ENCODE peak calls at places on chromosome 9, in eight cellular contexts. One of them, this sample, is unnamed.

GRCh38 chr9:31612336-31613030 is 772.0 kb upstream of the ACO1 start:
- DNase-seq in activated CD8-positive, alpha-beta memory T cell treated with anti-CD3 and anti-CD28 coated beads, Interleukin-2, amount 50 U/mL, for 48 hours: no peak
- DNase-seq in activated T-cell treated with anti-CD3 and anti-CD28 coated beads for 1 hour: no peak
- DNase-seq in HCEC 1CT: no peak
- DNase-seq in activated T-helper 1 cell treated with anti-CD3 and anti-CD28 coated beads, Interleukin-12 subunit alpha, Interleukin-12 subunit beta, Interleukin-2, Interleukin-4 antibody, amounts not matched to agents 30 ng/mL and 10 ng/mL and 1 ng/mL, durations not matched to agents 14 hours and 24 hours and 36 hours: no peak
- DNase-seq in stimulated activated CD8-positive, alpha-beta memory T cell treated with anti-CD3 and anti-CD28 coated beads, Interleukin-4, amount 100 ng/mL, for 48 hours: no peak
- DNase-seq in AG09309: no peak
- DNase-seq in Panc1: no peak
- DNase-seq in this sample: no peak

GRCh38 chr9:91178281-91179236 is 183.2 kb downstream of the AUH start:
- DNase-seq in stimulated activated CD8-positive, alpha-beta memory T cell treated with anti-CD3 and anti-CD28 coated beads, Interleukin-4, amount 100 ng/mL, for 48 hours: peak
- DNase-seq in Panc1: no peak
- DNase-seq in activated CD8-positive, alpha-beta memory T cell treated with anti-CD3 and anti-CD28 coated beads, Interleukin-2, amount 50 U/mL, for 48 hours: peak
- DNase-seq in activated T-helper 1 cell treated with anti-CD3 and anti-CD28 coated beads, Interleukin-12 subunit alpha, Interleukin-12 subunit beta, Interleukin-2, Interleukin-4 antibody, amounts not matched to agents 30 ng/mL and 10 ng/mL and 1 ng/mL, durations not matched to agents 14 hours and 24 hours and 36 hours: no peak
- DNase-seq in activated T-cell treated with anti-CD3 and anti-CD28 coated beads for 1 hour: no peak
- DNase-seq in AG09309: no peak
- DNase-seq in HCEC 1CT: no peak
- DNase-seq in this sample: no peak

GRCh38 chr9:137422668-137423000 is 328 bp downstream of the EXD3 start:
- DNase-seq in AG09309: no peak
- DNase-seq in stimulated activated CD8-positive, alpha-beta memory T cell treated with anti-CD3 and anti-CD28 coated beads, Interleukin-4, amount 100 ng/mL, for 48 hours: peak
- DNase-seq in Panc1: no peak
- DNase-seq in activated T-cell treated with anti-CD3 and anti-CD28 coated beads for 1 hour: no peak
- DNase-seq in HCEC 1CT: peak
- DNase-seq in activated CD8-positive, alpha-beta memory T cell treated with anti-CD3 and anti-CD28 coated beads, Interleukin-2, amount 50 U/mL, for 48 hours: peak
- DNase-seq in activated T-helper 1 cell treated with anti-CD3 and anti-CD28 coated beads, Interleukin-12 subunit alpha, Interleukin-12 subunit beta, Interleukin-2, Interleukin-4 antibody, amounts not matched to agents 30 ng/mL and 10 ng/mL and 1 ng/mL, durations not matched to agents 14 hours and 24 hours and 36 hours: peak
- DNase-seq in this sample: peak

GRCh38 chr9:136578915-136579637 is 33.2 kb upstream of the NOTCH1 start:
- DNase-seq in activated T-helper 1 cell treated with anti-CD3 and anti-CD28 coated beads, Interleukin-12 subunit alpha, Interleukin-12 subunit beta, Interleukin-2, Interleukin-4 antibody, amounts not matched to agents 30 ng/mL and 10 ng/mL and 1 ng/mL, durations not matched to agents 14 hours and 24 hours and 36 hours: no peak
- DNase-seq in HCEC 1CT: no peak
- DNase-seq in activated CD8-positive, alpha-beta memory T cell treated with anti-CD3 and anti-CD28 coated beads, Interleukin-2, amount 50 U/mL, for 48 hours: no peak
- DNase-seq in AG09309: no peak
- DNase-seq in Panc1: no peak
- DNase-seq in activated T-cell treated with anti-CD3 and anti-CD28 coated beads for 1 hour: no peak
- DNase-seq in stimulated activated CD8-positive, alpha-beta memory T cell treated with anti-CD3 and anti-CD28 coated beads, Interleukin-4, amount 100 ng/mL, for 48 hours: no peak
- DNase-seq in this sample: peak

GRCh38 chr9:92359380-92360007 is 33.7 kb downstream of the CENPP start:
- DNase-seq in Panc1: no peak
- DNase-seq in HCEC 1CT: no peak
- DNase-seq in activated T-cell treated with anti-CD3 and anti-CD28 coated beads for 1 hour: no peak
- DNase-seq in activated T-helper 1 cell treated with anti-CD3 and anti-CD28 coated beads, Interleukin-12 subunit alpha, Interleukin-12 subunit beta, Interleukin-2, Interleukin-4 antibody, amounts not matched to agents 30 ng/mL and 10 ng/mL and 1 ng/mL, durations not matched to agents 14 hours and 24 hours and 36 hours: no peak
- DNase-seq in stimulated activated CD8-positive, alpha-beta memory T cell treated with anti-CD3 and anti-CD28 coated beads, Interleukin-4, amount 100 ng/mL, for 48 hours: no peak
- DNase-seq in activated CD8-positive, alpha-beta memory T cell treated with anti-CD3 and anti-CD28 coated beads, Interleukin-2, amount 50 U/mL, for 48 hours: no peak
- DNase-seq in AG09309: no peak
- DNase-seq in this sample: no peak

GRCh38 chr9:135049460-135049859 is 38.0 kb upstream of the OLFM1 start:
- DNase-seq in HCEC 1CT: no peak
- DNase-seq in activated T-cell treated with anti-CD3 and anti-CD28 coated beads for 1 hour: no peak
- DNase-seq in Panc1: no peak
- DNase-seq in activated T-helper 1 cell treated with anti-CD3 and anti-CD28 coated beads, Interleukin-12 subunit alpha, Interleukin-12 subunit beta, Interleukin-2, Interleukin-4 antibody, amounts not matched to agents 30 ng/mL and 10 ng/mL and 1 ng/mL, durations not matched to agents 14 hours and 24 hours and 36 hours: no peak
- DNase-seq in AG09309: no peak
- DNase-seq in activated CD8-positive, alpha-beta memory T cell treated with anti-CD3 and anti-CD28 coated beads, Interleukin-2, amount 50 U/mL, for 48 hours: peak
- DNase-seq in stimulated activated CD8-positive, alpha-beta memory T cell treated with anti-CD3 and anti-CD28 coated beads, Interleukin-4, amount 100 ng/mL, for 48 hours: no peak
- DNase-seq in this sample: no peak

GRCh38 chr9:83384214-83384613 is 154.0 kb downstream of the FRMD3 start:
- DNase-seq in activated CD8-positive, alpha-beta memory T cell treated with anti-CD3 and anti-CD28 coated beads, Interleukin-2, amount 50 U/mL, for 48 hours: no peak
- DNase-seq in stimulated activated CD8-positive, alpha-beta memory T cell treated with anti-CD3 and anti-CD28 coated beads, Interleukin-4, amount 100 ng/mL, for 48 hours: no peak
- DNase-seq in activated T-cell treated with anti-CD3 and anti-CD28 coated beads for 1 hour: no peak
- DNase-seq in Panc1: no peak
- DNase-seq in AG09309: no peak
- DNase-seq in HCEC 1CT: no peak
- DNase-seq in activated T-helper 1 cell treated with anti-CD3 and anti-CD28 coated beads, Interleukin-12 subunit alpha, Interleukin-12 subunit beta, Interleukin-2, Interleukin-4 antibody, amounts not matched to agents 30 ng/mL and 10 ng/mL and 1 ng/mL, durations not matched to agents 14 hours and 24 hours and 36 hours: no peak
- DNase-seq in this sample: no peak

GRCh38 chr9:13020141-13020540 is 245.3 kb downstream of the LURAP1L start:
- DNase-seq in HCEC 1CT: no peak
- DNase-seq in Panc1: no peak
- DNase-seq in activated CD8-positive, alpha-beta memory T cell treated with anti-CD3 and anti-CD28 coated beads, Interleukin-2, amount 50 U/mL, for 48 hours: no peak
- DNase-seq in activated T-cell treated with anti-CD3 and anti-CD28 coated beads for 1 hour: no peak
- DNase-seq in activated T-helper 1 cell treated with anti-CD3 and anti-CD28 coated beads, Interleukin-12 subunit alpha, Interleukin-12 subunit beta, Interleukin-2, Interleukin-4 antibody, amounts not matched to agents 30 ng/mL and 10 ng/mL and 1 ng/mL, durations not matched to agents 14 hours and 24 hours and 36 hours: no peak
- DNase-seq in stimulated activated CD8-positive, alpha-beta memory T cell treated with anti-CD3 and anti-CD28 coated beads, Interleukin-4, amount 100 ng/mL, for 48 hours: no peak
- DNase-seq in AG09309: no peak
- DNase-seq in this sample: no peak

GRCh38 chr9:113220467-113221002 is 542 bp downstream of the FKBP15 start:
- DNase-seq in activated CD8-positive, alpha-beta memory T cell treated with anti-CD3 and anti-CD28 coated beads, Interleukin-2, amount 50 U/mL, for 48 hours: no peak
- DNase-seq in activated T-cell treated with anti-CD3 and anti-CD28 coated beads for 1 hour: no peak
- DNase-seq in HCEC 1CT: no peak
- DNase-seq in stimulated activated CD8-positive, alpha-beta memory T cell treated with anti-CD3 and anti-CD28 coated beads, Interleukin-4, amount 100 ng/mL, for 48 hours: no peak
- DNase-seq in activated T-helper 1 cell treated with anti-CD3 and anti-CD28 coated beads, Interleukin-12 subunit alpha, Interleukin-12 subunit beta, Interleukin-2, Interleukin-4 antibody, amounts not matched to agents 30 ng/mL and 10 ng/mL and 1 ng/mL, durations not matched to agents 14 hours and 24 hours and 36 hours: no peak
- DNase-seq in AG09309: no peak
- DNase-seq in Panc1: no peak
- DNase-seq in this sample: no peak

GRCh38 chr9:92004045-92004392 is 54.0 kb upstream of the ROR2 start:
- DNase-seq in activated T-cell treated with anti-CD3 and anti-CD28 coated beads for 1 hour: no peak
- DNase-seq in stimulated activated CD8-positive, alpha-beta memory T cell treated with anti-CD3 and anti-CD28 coated beads, Interleukin-4, amount 100 ng/mL, for 48 hours: no peak
- DNase-seq in AG09309: no peak
- DNase-seq in activated CD8-positive, alpha-beta memory T cell treated with anti-CD3 and anti-CD28 coated beads, Interleukin-2, amount 50 U/mL, for 48 hours: no peak
- DNase-seq in HCEC 1CT: no peak
- DNase-seq in Panc1: no peak
- DNase-seq in activated T-helper 1 cell treated with anti-CD3 and anti-CD28 coated beads, Interleukin-12 subunit alpha, Interleukin-12 subunit beta, Interleukin-2, Interleukin-4 antibody, amounts not matched to agents 30 ng/mL and 10 ng/mL and 1 ng/mL, durations not matched to agents 14 hours and 24 hours and 36 hours: no peak
- DNase-seq in this sample: no peak

GRCh38 chr9:26605367-26605766 is 287.2 kb downstream of the CAAP1 start:
- DNase-seq in stimulated activated CD8-positive, alpha-beta memory T cell treated with anti-CD3 and anti-CD28 coated beads, Interleukin-4, amount 100 ng/mL, for 48 hours: no peak
- DNase-seq in activated CD8-positive, alpha-beta memory T cell treated with anti-CD3 and anti-CD28 coated beads, Interleukin-2, amount 50 U/mL, for 48 hours: no peak
- DNase-seq in AG09309: no peak
- DNase-seq in HCEC 1CT: no peak
- DNase-seq in activated T-helper 1 cell treated with anti-CD3 and anti-CD28 coated beads, Interleukin-12 subunit alpha, Interleukin-12 subunit beta, Interleukin-2, Interleukin-4 antibody, amounts not matched to agents 30 ng/mL and 10 ng/mL and 1 ng/mL, durations not matched to agents 14 hours and 24 hours and 36 hours: no peak
- DNase-seq in activated T-cell treated with anti-CD3 and anti-CD28 coated beads for 1 hour: no peak
- DNase-seq in Panc1: no peak
- DNase-seq in this sample: no peak

GRCh38 chr9:93205045-93205768 is 21.3 kb downstream of the WNK2 start:
- DNase-seq in HCEC 1CT: no peak
- DNase-seq in AG09309: no peak
- DNase-seq in stimulated activated CD8-positive, alpha-beta memory T cell treated with anti-CD3 and anti-CD28 coated beads, Interleukin-4, amount 100 ng/mL, for 48 hours: no peak
- DNase-seq in activated T-cell treated with anti-CD3 and anti-CD28 coated beads for 1 hour: no peak
- DNase-seq in Panc1: no peak
- DNase-seq in activated T-helper 1 cell treated with anti-CD3 and anti-CD28 coated beads, Interleukin-12 subunit alpha, Interleukin-12 subunit beta, Interleukin-2, Interleukin-4 antibody, amounts not matched to agents 30 ng/mL and 10 ng/mL and 1 ng/mL, durations not matched to agents 14 hours and 24 hours and 36 hours: no peak
- DNase-seq in activated CD8-positive, alpha-beta memory T cell treated with anti-CD3 and anti-CD28 coated beads, Interleukin-2, amount 50 U/mL, for 48 hours: no peak
- DNase-seq in this sample: no peak

GRCh38 chr9:120875954-120876841 is 790 bp downstream of the PHF19 start:
- DNase-seq in Panc1: no peak
- DNase-seq in stimulated activated CD8-positive, alpha-beta memory T cell treated with anti-CD3 and anti-CD28 coated beads, Interleukin-4, amount 100 ng/mL, for 48 hours: peak
- DNase-seq in activated T-helper 1 cell treated with anti-CD3 and anti-CD28 coated beads, Interleukin-12 subunit alpha, Interleukin-12 subunit beta, Interleukin-2, Interleukin-4 antibody, amounts not matched to agents 30 ng/mL and 10 ng/mL and 1 ng/mL, durations not matched to agents 14 hours and 24 hours and 36 hours: peak
- DNase-seq in HCEC 1CT: peak
- DNase-seq in AG09309: no peak
- DNase-seq in activated T-cell treated with anti-CD3 and anti-CD28 coated beads for 1 hour: peak
- DNase-seq in activated CD8-positive, alpha-beta memory T cell treated with anti-CD3 and anti-CD28 coated beads, Interleukin-2, amount 50 U/mL, for 48 hours: peak
- DNase-seq in this sample: peak

GRCh38 chr9:69131682-69132081 is 42.4 kb upstream of the TJP2 start:
- DNase-seq in activated T-helper 1 cell treated with anti-CD3 and anti-CD28 coated beads, Interleukin-12 subunit alpha, Interleukin-12 subunit beta, Interleukin-2, Interleukin-4 antibody, amounts not matched to agents 30 ng/mL and 10 ng/mL and 1 ng/mL, durations not matched to agents 14 hours and 24 hours and 36 hours: no peak
- DNase-seq in AG09309: peak
- DNase-seq in stimulated activated CD8-positive, alpha-beta memory T cell treated with anti-CD3 and anti-CD28 coated beads, Interleukin-4, amount 100 ng/mL, for 48 hours: no peak
- DNase-seq in activated T-cell treated with anti-CD3 and anti-CD28 coated beads for 1 hour: no peak
- DNase-seq in HCEC 1CT: peak
- DNase-seq in activated CD8-positive, alpha-beta memory T cell treated with anti-CD3 and anti-CD28 coated beads, Interleukin-2, amount 50 U/mL, for 48 hours: no peak
- DNase-seq in Panc1: no peak
- DNase-seq in this sample: no peak

GRCh38 chr9:27527702-27528277 is 1.8 kb downstream of the MOB3B start:
- DNase-seq in activated T-cell treated with anti-CD3 and anti-CD28 coated beads for 1 hour: no peak
- DNase-seq in activated T-helper 1 cell treated with anti-CD3 and anti-CD28 coated beads, Interleukin-12 subunit alpha, Interleukin-12 subunit beta, Interleukin-2, Interleukin-4 antibody, amounts not matched to agents 30 ng/mL and 10 ng/mL and 1 ng/mL, durations not matched to agents 14 hours and 24 hours and 36 hours: no peak
- DNase-seq in Panc1: no peak
- DNase-seq in HCEC 1CT: no peak
- DNase-seq in stimulated activated CD8-positive, alpha-beta memory T cell treated with anti-CD3 and anti-CD28 coated beads, Interleukin-4, amount 100 ng/mL, for 48 hours: no peak
- DNase-seq in AG09309: no peak
- DNase-seq in activated CD8-positive, alpha-beta memory T cell treated with anti-CD3 and anti-CD28 coated beads, Interleukin-2, amount 50 U/mL, for 48 hours: no peak
- DNase-seq in this sample: no peak

GRCh38 chr9:109166771-109167601 is at the start of gene FRRS1L:
- DNase-seq in HCEC 1CT: no peak
- DNase-seq in AG09309: no peak
- DNase-seq in activated T-helper 1 cell treated with anti-CD3 and anti-CD28 coated beads, Interleukin-12 subunit alpha, Interleukin-12 subunit beta, Interleukin-2, Interleukin-4 antibody, amounts not matched to agents 30 ng/mL and 10 ng/mL and 1 ng/mL, durations not matched to agents 14 hours and 24 hours and 36 hours: no peak
- DNase-seq in Panc1: no peak
- DNase-seq in activated T-cell treated with anti-CD3 and anti-CD28 coated beads for 1 hour: no peak
- DNase-seq in activated CD8-positive, alpha-beta memory T cell treated with anti-CD3 and anti-CD28 coated beads, Interleukin-2, amount 50 U/mL, for 48 hours: no peak
- DNase-seq in stimulated activated CD8-positive, alpha-beta memory T cell treated with anti-CD3 and anti-CD28 coated beads, Interleukin-4, amount 100 ng/mL, for 48 hours: no peak
- DNase-seq in this sample: no peak

GRCh38 chr9:135920973-135921585 is 13.7 kb upstream of the CAMSAP1 start:
- DNase-seq in activated T-helper 1 cell treated with anti-CD3 and anti-CD28 coated beads, Interleukin-12 subunit alpha, Interleukin-12 subunit beta, Interleukin-2, Interleukin-4 antibody, amounts not matched to agents 30 ng/mL and 10 ng/mL and 1 ng/mL, durations not matched to agents 14 hours and 24 hours and 36 hours: no peak
- DNase-seq in Panc1: no peak
- DNase-seq in AG09309: no peak
- DNase-seq in HCEC 1CT: no peak
- DNase-seq in activated CD8-positive, alpha-beta memory T cell treated with anti-CD3 and anti-CD28 coated beads, Interleukin-2, amount 50 U/mL, for 48 hours: no peak
- DNase-seq in stimulated activated CD8-positive, alpha-beta memory T cell treated with anti-CD3 and anti-CD28 coated beads, Interleukin-4, amount 100 ng/mL, for 48 hours: no peak
- DNase-seq in activated T-cell treated with anti-CD3 and anti-CD28 coated beads for 1 hour: no peak
- DNase-seq in this sample: no peak

GRCh38 chr9:76415731-76416130 is 21.5 kb upstream of the RFK start:
- DNase-seq in AG09309: no peak
- DNase-seq in activated T-cell treated with anti-CD3 and anti-CD28 coated beads for 1 hour: no peak
- DNase-seq in activated T-helper 1 cell treated with anti-CD3 and anti-CD28 coated beads, Interleukin-12 subunit alpha, Interleukin-12 subunit beta, Interleukin-2, Interleukin-4 antibody, amounts not matched to agents 30 ng/mL and 10 ng/mL and 1 ng/mL, durations not matched to agents 14 hours and 24 hours and 36 hours: no peak
- DNase-seq in Panc1: no peak
- DNase-seq in HCEC 1CT: no peak
- DNase-seq in activated CD8-positive, alpha-beta memory T cell treated with anti-CD3 and anti-CD28 coated beads, Interleukin-2, amount 50 U/mL, for 48 hours: no peak
- DNase-seq in stimulated activated CD8-positive, alpha-beta memory T cell treated with anti-CD3 and anti-CD28 coated beads, Interleukin-4, amount 100 ng/mL, for 48 hours: no peak
- DNase-seq in this sample: peak

GRCh38 chr9:25716220-25716872 is 38.1 kb upstream of the TUSC1 start:
- DNase-seq in activated T-helper 1 cell treated with anti-CD3 and anti-CD28 coated beads, Interleukin-12 subunit alpha, Interleukin-12 subunit beta, Interleukin-2, Interleukin-4 antibody, amounts not matched to agents 30 ng/mL and 10 ng/mL and 1 ng/mL, durations not matched to agents 14 hours and 24 hours and 36 hours: no peak
- DNase-seq in stimulated activated CD8-positive, alpha-beta memory T cell treated with anti-CD3 and anti-CD28 coated beads, Interleukin-4, amount 100 ng/mL, for 48 hours: no peak
- DNase-seq in activated CD8-positive, alpha-beta memory T cell treated with anti-CD3 and anti-CD28 coated beads, Interleukin-2, amount 50 U/mL, for 48 hours: no peak
- DNase-seq in Panc1: no peak
- DNase-seq in activated T-cell treated with anti-CD3 and anti-CD28 coated beads for 1 hour: no peak
- DNase-seq in AG09309: peak
- DNase-seq in HCEC 1CT: no peak
- DNase-seq in this sample: no peak

GRCh38 chr9:1962036-1962535 is 53.1 kb upstream of the SMARCA2 start:
- DNase-seq in activated T-helper 1 cell treated with anti-CD3 and anti-CD28 coated beads, Interleukin-12 subunit alpha, Interleukin-12 subunit beta, Interleukin-2, Interleukin-4 antibody, amounts not matched to agents 30 ng/mL and 10 ng/mL and 1 ng/mL, durations not matched to agents 14 hours and 24 hours and 36 hours: no peak
- DNase-seq in activated T-cell treated with anti-CD3 and anti-CD28 coated beads for 1 hour: no peak
- DNase-seq in Panc1: no peak
- DNase-seq in AG09309: no peak
- DNase-seq in stimulated activated CD8-positive, alpha-beta memory T cell treated with anti-CD3 and anti-CD28 coated beads, Interleukin-4, amount 100 ng/mL, for 48 hours: no peak
- DNase-seq in activated CD8-positive, alpha-beta memory T cell treated with anti-CD3 and anti-CD28 coated beads, Interleukin-2, amount 50 U/mL, for 48 hours: no peak
- DNase-seq in HCEC 1CT: no peak
- DNase-seq in this sample: no peak

GRCh38 chr9:128242828-128243485 is 32.9 kb downstream of the GOLGA2 start:
- DNase-seq in HCEC 1CT: no peak
- DNase-seq in stimulated activated CD8-positive, alpha-beta memory T cell treated with anti-CD3 and anti-CD28 coated beads, Interleukin-4, amount 100 ng/mL, for 48 hours: no peak
- DNase-seq in activated T-cell treated with anti-CD3 and anti-CD28 coated beads for 1 hour: no peak
- DNase-seq in AG09309: no peak
- DNase-seq in Panc1: no peak
- DNase-seq in activated T-helper 1 cell treated with anti-CD3 and anti-CD28 coated beads, Interleukin-12 subunit alpha, Interleukin-12 subunit beta, Interleukin-2, Interleukin-4 antibody, amounts not matched to agents 30 ng/mL and 10 ng/mL and 1 ng/mL, durations not matched to agents 14 hours and 24 hours and 36 hours: no peak
- DNase-seq in activated CD8-positive, alpha-beta memory T cell treated with anti-CD3 and anti-CD28 coated beads, Interleukin-2, amount 50 U/mL, for 48 hours: no peak
- DNase-seq in this sample: no peak

GRCh38 chr9:119224431-119224830 is 144.8 kb downstream of the BRINP1 start:
- DNase-seq in AG09309: no peak
- DNase-seq in activated T-helper 1 cell treated with anti-CD3 and anti-CD28 coated beads, Interleukin-12 subunit alpha, Interleukin-12 subunit beta, Interleukin-2, Interleukin-4 antibody, amounts not matched to agents 30 ng/mL and 10 ng/mL and 1 ng/mL, durations not matched to agents 14 hours and 24 hours and 36 hours: no peak
- DNase-seq in HCEC 1CT: no peak
- DNase-seq in stimulated activated CD8-positive, alpha-beta memory T cell treated with anti-CD3 and anti-CD28 coated beads, Interleukin-4, amount 100 ng/mL, for 48 hours: no peak
- DNase-seq in Panc1: no peak
- DNase-seq in activated T-cell treated with anti-CD3 and anti-CD28 coated beads for 1 hour: no peak
- DNase-seq in activated CD8-positive, alpha-beta memory T cell treated with anti-CD3 and anti-CD28 coated beads, Interleukin-2, amount 50 U/mL, for 48 hours: no peak
- DNase-seq in this sample: no peak

GRCh38 chr9:102459828-102460227 is 535.3 kb upstream of the CYLC2 start:
- DNase-seq in HCEC 1CT: no peak
- DNase-seq in activated CD8-positive, alpha-beta memory T cell treated with anti-CD3 and anti-CD28 coated beads, Interleukin-2, amount 50 U/mL, for 48 hours: no peak
- DNase-seq in stimulated activated CD8-positive, alpha-beta memory T cell treated with anti-CD3 and anti-CD28 coated beads, Interleukin-4, amount 100 ng/mL, for 48 hours: no peak
- DNase-seq in activated T-helper 1 cell treated with anti-CD3 and anti-CD28 coated beads, Interleukin-12 subunit alpha, Interleukin-12 subunit beta, Interleukin-2, Interleukin-4 antibody, amounts not matched to agents 30 ng/mL and 10 ng/mL and 1 ng/mL, durations not matched to agents 14 hours and 24 hours and 36 hours: no peak
- DNase-seq in Panc1: no peak
- DNase-seq in AG09309: no peak
- DNase-seq in activated T-cell treated with anti-CD3 and anti-CD28 coated beads for 1 hour: no peak
- DNase-seq in this sample: no peak

GRCh38 chr9:97572196-97572891 is 60.8 kb downstream of the TSTD2 start:
- DNase-seq in activated T-helper 1 cell treated with anti-CD3 and anti-CD28 coated beads, Interleukin-12 subunit alpha, Interleukin-12 subunit beta, Interleukin-2, Interleukin-4 antibody, amounts not matched to agents 30 ng/mL and 10 ng/mL and 1 ng/mL, durations not matched to agents 14 hours and 24 hours and 36 hours: no peak
- DNase-seq in HCEC 1CT: no peak
- DNase-seq in AG09309: no peak
- DNase-seq in Panc1: no peak
- DNase-seq in activated T-cell treated with anti-CD3 and anti-CD28 coated beads for 1 hour: no peak
- DNase-seq in stimulated activated CD8-positive, alpha-beta memory T cell treated with anti-CD3 and anti-CD28 coated beads, Interleukin-4, amount 100 ng/mL, for 48 hours: no peak
- DNase-seq in activated CD8-positive, alpha-beta memory T cell treated with anti-CD3 and anti-CD28 coated beads, Interleukin-2, amount 50 U/mL, for 48 hours: peak
- DNase-seq in this sample: no peak

GRCh38 chr9:4167040-4167671 is 132.7 kb downstream of the GLIS3 start:
- DNase-seq in Panc1: no peak
- DNase-seq in activated T-helper 1 cell treated with anti-CD3 and anti-CD28 coated beads, Interleukin-12 subunit alpha, Interleukin-12 subunit beta, Interleukin-2, Interleukin-4 antibody, amounts not matched to agents 30 ng/mL and 10 ng/mL and 1 ng/mL, durations not matched to agents 14 hours and 24 hours and 36 hours: no peak
- DNase-seq in AG09309: peak
- DNase-seq in HCEC 1CT: peak
- DNase-seq in activated T-cell treated with anti-CD3 and anti-CD28 coated beads for 1 hour: no peak
- DNase-seq in activated CD8-positive, alpha-beta memory T cell treated with anti-CD3 and anti-CD28 coated beads, Interleukin-2, amount 50 U/mL, for 48 hours: no peak
- DNase-seq in stimulated activated CD8-positive, alpha-beta memory T cell treated with anti-CD3 and anti-CD28 coated beads, Interleukin-4, amount 100 ng/mL, for 48 hours: no peak
- DNase-seq in this sample: no peak

GRCh38 chr9:127524373-127524772 is 73.1 kb downstream of the LRSAM1 start:
- DNase-seq in AG09309: no peak
- DNase-seq in activated T-helper 1 cell treated with anti-CD3 and anti-CD28 coated beads, Interleukin-12 subunit alpha, Interleukin-12 subunit beta, Interleukin-2, Interleukin-4 antibody, amounts not matched to agents 30 ng/mL and 10 ng/mL and 1 ng/mL, durations not matched to agents 14 hours and 24 hours and 36 hours: no peak
- DNase-seq in stimulated activated CD8-positive, alpha-beta memory T cell treated with anti-CD3 and anti-CD28 coated beads, Interleukin-4, amount 100 ng/mL, for 48 hours: no peak
- DNase-seq in activated T-cell treated with anti-CD3 and anti-CD28 coated beads for 1 hour: no peak
- DNase-seq in Panc1: no peak
- DNase-seq in activated CD8-positive, alpha-beta memory T cell treated with anti-CD3 and anti-CD28 coated beads, Interleukin-2, amount 50 U/mL, for 48 hours: no peak
- DNase-seq in HCEC 1CT: peak
- DNase-seq in this sample: no peak

GRCh38 chr9:110148384-110148783 is 59.6 kb downstream of the C9orf152 start:
- DNase-seq in stimulated activated CD8-positive, alpha-beta memory T cell treated with anti-CD3 and anti-CD28 coated beads, Interleukin-4, amount 100 ng/mL, for 48 hours: peak
- DNase-seq in AG09309: no peak
- DNase-seq in HCEC 1CT: no peak
- DNase-seq in Panc1: no peak
- DNase-seq in activated T-helper 1 cell treated with anti-CD3 and anti-CD28 coated beads, Interleukin-12 subunit alpha, Interleukin-12 subunit beta, Interleukin-2, Interleukin-4 antibody, amounts not matched to agents 30 ng/mL and 10 ng/mL and 1 ng/mL, durations not matched to agents 14 hours and 24 hours and 36 hours: peak
- DNase-seq in activated T-cell treated with anti-CD3 and anti-CD28 coated beads for 1 hour: no peak
- DNase-seq in activated CD8-positive, alpha-beta memory T cell treated with anti-CD3 and anti-CD28 coated beads, Interleukin-2, amount 50 U/mL, for 48 hours: peak
- DNase-seq in this sample: no peak

This sample was measured in pancreas.